ENCODE peak calls at places on chromosomes 5 and 9, in nine cellular contexts. P is AML-193, C is endothelial cell, D is frontal cortex, I is psoas muscle, V is HEK293T, Y is SK-MEL-5, B is left ventricle myocardium inferior, Z is mammary epithelial cell. K is an unnamed sample.

GRCh38 chr5:159773062-159773924 is 143.0 kb upstream of the ADRA1B start:
- DNase-seq in I (peak), V (peak), P (peak), D (peak), B (peak), Z (peak), Y (peak), C (peak), K (peak)

GRCh38 chr5:179265529-179266290 is 79.6 kb downstream of the ADAMTS2 start:
- DNase-seq in V (no peak), Z (peak), D (no peak), Y (no peak), B (peak), C (no peak), P (no peak), I (peak), K (peak)

GRCh38 chr5:142548739-142549275 is 137.1 kb downstream of the FGF1 start:
- DNase-seq in P (peak), D (peak), B (no peak), C (peak), Z (peak), I (no peak), Y (peak), V (peak), K (peak)

GRCh38 chr5:17367256-17367845 is 130.7 kb upstream of the TAF11L2 start:
- DNase-seq in P (no peak), C (no peak), V (no peak), Y (no peak), D (no peak), Z (no peak), B (no peak), I (no peak), K (no peak)

GRCh38 chr5:150075806-150076205 is 10.5 kb downstream of the CSF1R start:
- DNase-seq in C (no peak), P (no peak), B (no peak), I (peak), Y (peak), Z (no peak), V (no peak), D (no peak), K (no peak)

GRCh38 chr9:133954862-133955529 is 37.1 kb downstream of the VAV2 start:
- DNase-seq in V (no peak), D (no peak), Z (no peak), Y (no peak), C (no peak), I (peak), B (no peak), P (no peak), K (no peak)

GRCh38 chr5:6712582-6713273 is 504 bp upstream of the TENT4A start:
- DNase-seq in B (peak), Z (peak), C (peak), V (peak), P (peak), I (peak), Y (peak), D (no peak), K (peak)

GRCh38 chr9:73446306-73446705 is 294.6 kb downstream of the ANXA1 start:
- DNase-seq in I (no peak), Z (no peak), P (no peak), Y (no peak), V (no peak), D (no peak), C (no peak), B (no peak), K (no peak)

GRCh38 chr5:75055727-75056144 is 3.4 kb upstream of the GCNT4 start:
- DNase-seq in B (no peak), Z (no peak), Y (no peak), D (no peak), I (no peak), V (no peak), P (no peak), C (peak), K (no peak)

GRCh38 chr9:19999491-20000057 is 210.7 kb upstream of the SLC24A2 start:
- DNase-seq in Y (no peak), V (no peak), B (no peak), I (no peak), Z (peak), D (no peak), P (no peak), C (no peak), K (no peak)

GRCh38 chr9:110016340-110016739 is 191.6 kb downstream of the C9orf152 start:
- DNase-seq in C (no peak), D (no peak), V (no peak), I (no peak), Y (peak), Z (peak), B (no peak), P (no peak), K (no peak)

GRCh38 chr5:115170924-115171510 is 1.3 kb upstream of the TRIM36 start:
- DNase-seq in Y (no peak), I (no peak), C (no peak), V (no peak), D (no peak), Z (no peak), P (peak), B (no peak), K (no peak)

GRCh38 chr9:32423371-32423770 is 38.9 kb downstream of the ACO1 start:
- DNase-seq in Y (no peak), D (no peak), I (no peak), V (no peak), Z (no peak), P (no peak), B (no peak), C (no peak), K (no peak)

GRCh38 chr9:129962889-129963703 is 79.9 kb downstream of the FNBP1 start:
- DNase-seq in P (peak), B (peak), V (no peak), Y (peak), Z (peak), I (no peak), D (no peak), C (peak), K (no peak)

GRCh38 chr9:108910402-108910801 is 23.5 kb downstream of the ELP1 start:
- DNase-seq in I (no peak), D (no peak), B (no peak), P (no peak), C (no peak), Y (no peak), Z (no peak), V (no peak), K (no peak)

GRCh38 chr5:2024986-2025721 is 142.4 kb upstream of the IRX4 start:
- DNase-seq in C (no peak), Z (no peak), P (no peak), V (no peak), I (no peak), Y (no peak), B (no peak), D (no peak), K (no peak)

GRCh38 chr5:33299621-33300208 is 141.1 kb upstream of the TARS1 start:
- DNase-seq in C (peak), Y (peak), P (no peak), I (no peak), B (no peak), D (no peak), V (peak), Z (peak), K (peak)

GRCh38 chr5:139637438-139638089 is 10.6 kb upstream of the CXXC5 start:
- DNase-seq in B (peak), I (peak), D (peak), Y (peak), V (peak), Z (peak), C (peak), P (peak), K (peak)

GRCh38 chr5:643351-643801 is 31.2 kb downstream of the CEP72 start:
- DNase-seq in Z (no peak), Y (no peak), P (no peak), B (no peak), D (no peak), C (no peak), I (peak), V (no peak), K (no peak)

GRCh38 chr9:29556317-29556716 is 1983.0 kb upstream of the C9orf72 start:
- DNase-seq in V (no peak), D (no peak), B (no peak), C (no peak), I (no peak), Z (peak), P (no peak), Y (no peak), K (no peak)

GRCh38 chr5:93582677-93583524 is at the start of gene NR2F1:
- DNase-seq in P (peak), D (peak), Y (peak), Z (peak), B (no peak), I (peak), V (peak), C (no peak), K (peak)

GRCh38 chr9:112780637-112781036 is 30.1 kb downstream of the SNX30 start:
- DNase-seq in V (no peak), Y (no peak), B (no peak), P (no peak), C (no peak), Z (no peak), I (no peak), D (no peak), K (no peak)

GRCh38 chr9:83956288-83957028 is 23.6 kb downstream of the HNRNPK start:
- DNase-seq in D (peak), P (no peak), B (peak), Z (no peak), V (peak), I (peak), Y (no peak), C (peak), K (peak)

GRCh38 chr9:90124961-90125360 is 517.7 kb downstream of the DIRAS2 start:
- DNase-seq in P (no peak), Y (no peak), D (no peak), I (no peak), B (no peak), C (no peak), V (no peak), Z (no peak), K (no peak)

GRCh38 chr5:73966411-73966810 is 340.4 kb downstream of the ARHGEF28 start:
- DNase-seq in D (no peak), Z (peak), Y (peak), V (no peak), B (no peak), C (no peak), I (no peak), P (no peak), K (no peak)

GRCh38 chr5:138932171-138932810 is 57.2 kb upstream of the LRRTM2 start:
- DNase-seq in P (no peak), B (no peak), Y (no peak), I (peak), V (no peak), D (no peak), Z (no peak), C (no peak), K (no peak)

GRCh38 chr5:74179183-74179582 is 461.3 kb downstream of the ENC1 start:
- DNase-seq in C (no peak), B (no peak), P (no peak), Z (peak), Y (no peak), I (no peak), V (no peak), D (no peak), K (no peak)

GRCh38 chr9:76773051-76773450 is 8.8 kb downstream of the PCA3 start:
- DNase-seq in Y (peak), B (no peak), P (no peak), Z (no peak), C (no peak), V (no peak), D (no peak), I (no peak), K (no peak)

GRCh38 chr5:14864181-14864812 is 7.3 kb downstream of the ANKH start:
- DNase-seq in D (no peak), C (no peak), Z (no peak), P (no peak), Y (peak), I (no peak), B (no peak), V (no peak), K (no peak)

GRCh38 chr5:130282044-130282443 is 377.8 kb downstream of the CHSY3 start:
- DNase-seq in B (no peak), P (no peak), V (no peak), Y (no peak), Z (peak), D (no peak), I (no peak), C (no peak), K (no peak)

GRCh38 chr9:116549061-116549664 is 137.9 kb upstream of the TRIM32 start:
- DNase-seq in Y (no peak), D (no peak), P (no peak), B (peak), C (peak), I (peak), Z (peak), V (no peak), K (no peak)

GRCh38 chr9:70256123-70256551 is 2.6 kb upstream of the SMC5 start:
- DNase-seq in Z (peak), V (no peak), C (no peak), B (no peak), D (no peak), P (no peak), I (no peak), Y (no peak), K (no peak)

GRCh38 chr5:81750308-81751008 is 439 bp downstream of the SSBP2 start:
- DNase-seq in C (peak), D (peak), Y (no peak), Z (no peak), V (peak), P (no peak), I (no peak), B (no peak), K (no peak)

GRCh38 chr9:123326662-123327093 is 29.3 kb upstream of the CRB2 start:
- DNase-seq in P (no peak), B (no peak), Y (no peak), C (no peak), D (no peak), I (no peak), Z (no peak), V (no peak), K (no peak)

GRCh38 chr9:128636024-128636390 is 20.6 kb downstream of the DYNC2I2 start:
- DNase-seq in V (no peak), Y (peak), B (peak), Z (no peak), C (peak), P (no peak), D (no peak), I (peak), K (no peak)

GRCh38 chr9:36872641-36873040 is 161.4 kb downstream of the PAX5 start:
- DNase-seq in C (no peak), V (no peak), D (no peak), P (no peak), B (no peak), I (peak), Y (no peak), Z (no peak), K (no peak)

GRCh38 chr5:128196791-128197190 is 113.2 kb downstream of the SLC12A2 start:
- DNase-seq in I (no peak), Z (no peak), D (no peak), Y (no peak), C (no peak), V (no peak), B (no peak), P (no peak), K (no peak)

GRCh38 chr9:136614967-136615623 is 47.6 kb upstream of the EGFL7 start:
- DNase-seq in B (peak), D (no peak), C (no peak), Y (no peak), Z (no peak), I (no peak), V (no peak), P (no peak), K (no peak)

K was measured in head of caudate nucleus.